ENCODE peak calls at places on chromosomes 1 and 21, in eight cellular contexts. K is neural progenitor cell, O is Panc1, Z is brain microvascular endothelial cell, W is fibroblast of lung, I is RWPE2, Y is heart right ventricle, C is transverse colon. S is an unnamed sample.

GRCh38 chr1:81799939-81800740 is 594 bp upstream of the ADGRL2 start:
- DNase-seq in K (peak; percentile 94), Y (peak; percentile 68), O (no peak), I (no peak), Z (peak; percentile 64), W (peak; percentile 76), C (peak; percentile 23), S (no peak)

GRCh38 chr1:184889902-184890301 is 84.4 kb downstream of the NIBAN1 start:
- DNase-seq in O (no peak), Y (no peak), K (peak; percentile 10), W (peak; percentile 43), I (no peak), Z (no peak), C (no peak), S (no peak)

GRCh38 chr1:90722874-90723273 is 5.8 kb upstream of the BARHL2 start:
- DNase-seq in Y (no peak), O (no peak), Z (no peak), W (no peak), C (no peak), I (no peak), K (no peak), S (no peak)

GRCh38 chr1:2413495-2414296 is 1.3 kb upstream of the PEX10 start:
- DNase-seq in C (peak; percentile 31), I (no peak), W (no peak), O (no peak), Z (no peak), Y (no peak), K (peak; percentile 41), S (no peak)

GRCh38 chr1:228275435-228276342 is 67.8 kb downstream of the OBSCN start:
- DNase-seq in K (peak; percentile 96), Z (peak; percentile 78), I (peak; percentile 49), W (peak; percentile 84), C (peak; percentile 93), Y (peak; percentile 91), O (no peak), S (peak; percentile 43)

GRCh38 chr1:77642941-77643340 is 39.5 kb downstream of the ZZZ3 start:
- DNase-seq in Z (no peak), O (no peak), Y (no peak), W (no peak), I (no peak), K (no peak), C (no peak), S (no peak)

GRCh38 chr1:14521602-14522001 is 76.9 kb upstream of the KAZN start:
- DNase-seq in K (no peak), Z (no peak), W (peak; percentile 61), C (no peak), Y (no peak), O (no peak), I (no peak), S (no peak)

GRCh38 chr1:93613895-93614294 is 67.7 kb downstream of the BCAR3 start:
- DNase-seq in W (peak; percentile 69), K (peak; percentile 34), I (no peak), Y (peak; percentile 38), Z (peak; percentile 22), O (no peak), C (no peak), S (no peak)

GRCh38 chr1:23362218-23362713 is 7.4 kb downstream of the ZNF436 start:
- DNase-seq in C (no peak), Z (no peak), O (no peak), W (peak; percentile 12), K (no peak), I (no peak), Y (no peak), S (no peak)

GRCh38 chr1:226973898-226974543 is 33.9 kb downstream of the COQ8A start:
- DNase-seq in Y (no peak), Z (no peak), K (no peak), O (no peak), I (no peak), C (peak; percentile 33), W (peak; percentile 6), S (no peak)

GRCh38 chr1:152191711-152192110 is 32.3 kb downstream of the HRNR start:
- DNase-seq in O (no peak), Y (no peak), W (no peak), I (no peak), Z (no peak), C (no peak), K (no peak), S (no peak)

GRCh38 chr1:228007054-228007800 is 429 bp downstream of the WNT3A start:
- DNase-seq in O (no peak), Z (no peak), I (no peak), W (no peak), Y (no peak), C (no peak), K (peak; percentile 54), S (no peak)

GRCh38 chr1:85596947-85597346 is 16.4 kb downstream of the CCN1 start:
- DNase-seq in I (no peak), Z (no peak), W (no peak), K (no peak), Y (no peak), O (no peak), C (no peak), S (no peak)

GRCh38 chr1:182764029-182764768 is 25.4 kb upstream of the NPL start:
- DNase-seq in O (no peak), Y (no peak), Z (no peak), C (no peak), I (no peak), K (no peak), W (no peak), S (no peak)

GRCh38 chr1:43783671-43784205 is 76.4 kb downstream of the ST3GAL3 start:
- DNase-seq in W (peak; percentile 50), I (peak; percentile 67), K (no peak), O (peak; percentile 17), Z (no peak), Y (no peak), C (no peak), S (no peak)

GRCh38 chr21:45290948-45291612 is 3.4 kb upstream of the POFUT2 start:
- DNase-seq in I (no peak), K (no peak), W (peak; percentile 72), Y (no peak), O (no peak), C (no peak), Z (peak; percentile 53), S (no peak)

GRCh38 chr1:53992085-53992874 is 25.7 kb downstream of the LDLRAD1 start:
- DNase-seq in I (no peak), W (no peak), K (peak; percentile 56), Z (no peak), O (no peak), Y (no peak), C (no peak), S (no peak)

GRCh38 chr1:182668633-182669032 is 15.8 kb downstream of the RGS8 start:
- DNase-seq in W (no peak), Z (no peak), O (no peak), I (no peak), Y (no peak), C (no peak), K (no peak), S (no peak)

GRCh38 chr1:62438163-62438562 is 1.3 kb downstream of the USP1 start:
- DNase-seq in Y (no peak), Z (no peak), W (peak; percentile 10), C (no peak), O (no peak), K (no peak), I (no peak), S (no peak)

GRCh38 chr21:45617021-45617930 is 26.2 kb upstream of the PCBP3 start:
- DNase-seq in O (no peak), Z (no peak), Y (no peak), W (no peak), I (peak; percentile 44), C (no peak), K (peak; percentile 31), S (no peak)

GRCh38 chr1:71222668-71223067 is 141.8 kb upstream of the ZRANB2 start:
- DNase-seq in I (no peak), C (no peak), Y (no peak), W (peak; percentile 1), K (no peak), O (no peak), Z (no peak), S (no peak)

GRCh38 chr1:202140833-202141232 is 3.7 kb downstream of the ARL8A start:
- DNase-seq in Z (no peak), W (no peak), C (no peak), O (no peak), K (no peak), I (no peak), Y (no peak), S (no peak)
- H3K36me3 ChIP-seq in Z (peaks cover 3% of the 10 kb centered on the region), W (no peaks in the 10 kb centered on the region), C (no peaks in the 10 kb centered on the region), O (peaks cover 2% of the 10 kb centered on the region), K (no peaks in the 10 kb centered on the region), I (peaks cover 22% of the 10 kb centered on the region), Y (peaks cover 37% of the 10 kb centered on the region), S (peaks cover 1% of the 10 kb centered on the region)

DNA sequence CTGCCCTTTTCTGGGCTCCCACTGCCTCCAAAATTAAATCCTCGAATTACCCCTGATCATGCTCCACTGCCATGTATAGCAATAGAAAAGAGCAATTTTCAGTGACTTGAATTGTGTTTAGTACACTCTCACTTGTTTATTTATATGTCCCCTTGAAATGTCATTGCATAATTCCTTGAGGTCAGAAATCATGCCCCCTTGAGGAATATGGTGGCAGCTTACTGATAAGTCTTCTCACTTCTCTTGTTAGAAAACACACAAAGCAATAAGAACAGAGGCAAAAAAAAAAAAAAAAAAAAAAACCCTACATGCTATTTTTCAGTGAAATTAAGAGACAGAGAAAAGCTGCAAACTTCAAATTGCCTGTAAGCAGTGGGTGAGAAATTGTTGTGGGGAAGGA is 37.5 kb downstream of the GPR88 start:
- DNase-seq in O (no peak), I (no peak), C (no peak), K (no peak), Y (no peak), Z (no peak), W (no peak), S (no peak)
- TF ChIP-seq CTCF in O (no peak), I (no peak), C (no peak), K (peak; percentile 32), Y (no peak), Z (no peak), W (no peak), S (no peak)

DNA sequence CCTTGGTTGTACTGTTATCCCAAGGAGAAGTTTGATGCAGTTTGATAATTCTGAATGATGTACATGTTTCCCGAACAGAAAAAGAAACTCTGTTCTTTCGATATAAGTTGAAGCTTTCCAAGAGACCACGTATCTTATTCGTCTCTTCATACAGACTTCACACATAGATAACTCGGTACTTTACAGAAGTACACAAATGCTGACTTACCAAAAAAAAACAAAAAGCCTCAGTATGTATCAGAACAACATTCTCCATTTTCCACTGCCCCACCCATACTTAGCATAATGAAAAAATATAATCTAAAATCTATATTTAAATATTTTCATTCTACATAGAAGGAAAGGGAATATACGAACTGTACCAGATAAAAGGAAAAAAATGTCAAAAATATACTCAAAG is 2.2 kb downstream of the FOXJ3 start:
- DNase-seq in O (no peak), I (no peak), W (no peak), K (no peak), Z (no peak), C (no peak), Y (no peak), S (no peak)
- H3K4me3 ChIP-seq in O (peak overlapping the region; percentile 85), I (no peak overlapping the region), W (no peak overlapping the region), K (peak overlapping the region; percentile 84), Z (no peak overlapping the region), C (no peak overlapping the region), Y (no peak overlapping the region), S (no peak overlapping the region)

DNA sequence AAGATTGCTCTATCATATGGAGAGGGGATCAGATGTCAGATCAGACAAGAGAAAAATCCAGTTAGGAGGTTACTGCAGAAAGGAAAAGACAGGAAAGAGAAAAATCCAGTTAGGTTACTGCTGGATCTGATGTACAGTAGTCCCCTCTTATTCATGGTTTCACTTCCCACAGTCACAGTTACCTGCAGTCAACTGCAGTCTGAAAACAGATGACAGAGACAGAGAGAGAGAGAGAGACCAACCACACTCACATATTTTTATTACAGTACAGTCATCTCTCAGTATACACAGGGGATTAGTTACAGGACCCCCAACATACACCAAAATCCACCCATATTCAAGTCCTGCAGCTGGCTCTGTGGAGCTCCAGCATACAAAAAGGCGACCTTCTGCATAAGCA is 29.3 kb downstream of the NUP133 start:
- DNase-seq in Y (no peak), C (no peak), Z (no peak), O (no peak), W (no peak), I (no peak), K (no peak), S (no peak)
- H3K36me3 ChIP-seq in Y (peaks cover 96% of the 10 kb centered on the region), C (no peaks in the 10 kb centered on the region), Z (peaks cover 19% of the 10 kb centered on the region), O (peaks cover 5% of the 10 kb centered on the region), W (no peaks in the 10 kb centered on the region), I (peaks cover 9% of the 10 kb centered on the region), K (peaks cover 3% of the 10 kb centered on the region), S (peaks cover 1% of the 10 kb centered on the region)